ENCODE peak calls at places on chromosome 18, in seven cellular contexts. Q is GM06990; J is psoas muscle; H is stimulated activated CD4-positive, alpha-beta T cell treated with anti-CD3 and anti-CD28 coated beads, Interleukin-2, amount 100 ng/mL, for 4 hours; K is tibial artery; G is SW480; O is fibroblast of the conjunctiva. V is an unnamed sample.

GRCh38 chr18:55320399-55321255 is 267.4 kb downstream of the TCF4 start:
- DNase-seq in Q (no peak), J (no peak), H (no peak), K (no peak), G (no peak), O (no peak), V (no peak)

GRCh38 chr18:60452424-60452823 is 79.8 kb upstream of the MC4R start:
- DNase-seq in Q (no peak), J (no peak), H (no peak), K (no peak), G (no peak), O (no peak), V (no peak)

GRCh38 chr18:5195656-5196055 is 1.4 kb downstream of the AKAIN1 start:
- DNase-seq in Q (no peak), J (no peak), H (no peak), K (no peak), G (no peak), O (no peak), V (no peak)

GRCh38 chr18:35933982-35934381 is 38.5 kb upstream of the RMP24 start:
- DNase-seq in Q (no peak), J (no peak), H (no peak), K (no peak), G (peak), O (no peak), V (no peak)

GRCh38 chr18:58980991-58981390 is 116.3 kb downstream of the ZNF532 start:
- DNase-seq in Q (no peak), J (no peak), H (no peak), K (no peak), G (no peak), O (no peak), V (no peak)

GRCh38 chr18:8288447-8289213 is 320.6 kb upstream of the RAB12 start:
- DNase-seq in Q (no peak), J (no peak), H (no peak), K (no peak), G (no peak), O (no peak), V (no peak)

GRCh38 chr18:12369211-12369610 is 7.8 kb downstream of the AFG3L2 start:
- DNase-seq in Q (no peak), J (no peak), H (no peak), K (no peak), G (no peak), O (no peak), V (no peak)

GRCh38 chr18:50469380-50469781 is 90.5 kb upstream of the MAPK4 start:
- DNase-seq in Q (no peak), J (peak), H (no peak), K (peak), G (no peak), O (no peak), V (no peak)

GRCh38 chr18:14577971-14578370 is 34.6 kb upstream of the POTEC start:
- DNase-seq in Q (no peak), J (no peak), H (no peak), K (no peak), G (no peak), O (no peak), V (no peak)

GRCh38 chr18:13492314-13492713 is 234.0 kb downstream of the FAM210A start:
- DNase-seq in Q (no peak), J (no peak), H (no peak), K (no peak), G (no peak), O (no peak), V (no peak)

GRCh38 chr18:44852818-44853217 is 172.1 kb downstream of the SETBP1 start:
- DNase-seq in Q (no peak), J (no peak), H (no peak), K (no peak), G (no peak), O (no peak), V (no peak)

V was measured in GM10248.